ENCODE peak calls at places on chromosomes 1 and 21, in seven cellular contexts. E, G, D, C, R, V and U are unnamed samples.

GRCh38 chr1:94048413-94049164 is 72.4 kb downstream of the ABCA4 start:
- DNase-seq in E (peak; percentile 52), G (no peak), D (no peak), C (no peak), R (no peak), V (peak; percentile 30), U (peak; percentile 79)

GRCh38 chr1:164659621-164660414 is 100.8 kb downstream of the PBX1 start:
- DNase-seq in E (no peak), G (peak; percentile 53), D (peak; percentile 56), C (no peak), R (no peak), V (no peak), U (no peak)

GRCh38 chr1:89085781-89086180 is 20.8 kb upstream of the GBP1 start:
- DNase-seq in E (peak; percentile 12), G (peak; percentile 40), D (peak; percentile 27), C (no peak), R (no peak), V (no peak), U (peak; percentile 68)

GRCh38 chr1:15220825-15221431 is 26.1 kb upstream of the FHAD1 start:
- DNase-seq in E (no peak), G (peak; percentile 78), D (no peak), C (no peak), R (no peak), V (no peak), U (peak; percentile 45)

GRCh38 chr1:220680085-220680687 is 10.0 kb upstream of the C1orf115 start:
- DNase-seq in E (peak; percentile 20), G (no peak), D (peak; percentile 32), C (no peak), R (peak; percentile 43), V (peak; percentile 68), U (peak; percentile 56)

GRCh38 chr1:53365405-53366063 is 37.7 kb upstream of the LRP8 start:
- DNase-seq in E (no peak), G (no peak), D (no peak), C (no peak), R (peak; percentile 32), V (no peak), U (peak; percentile 79)

GRCh38 chr1:39852214-39852791 is 31.0 kb downstream of the TRIT1 start:
- DNase-seq in E (no peak), G (no peak), D (peak; percentile 36), C (no peak), R (no peak), V (no peak), U (peak; percentile 12)

GRCh38 chr1:247435026-247435770 is 19.2 kb downstream of the NLRP3 start:
- DNase-seq in E (no peak), G (no peak), D (no peak), C (no peak), R (no peak), V (no peak), U (no peak)

GRCh38 chr1:107964397-107965111 is 426 bp downstream of the VAV3 start:
- DNase-seq in E (peak; percentile 9), G (peak; percentile 19), D (peak; percentile 53), C (no peak), R (peak; percentile 38), V (peak; percentile 44), U (no peak)

GRCh38 chr1:164310166-164310565 is 248.8 kb upstream of the PBX1 start:
- DNase-seq in E (peak; percentile 78), G (no peak), D (no peak), C (no peak), R (no peak), V (no peak), U (no peak)

GRCh38 chr1:95323117-95323516 is 89.1 kb downstream of the RWDD3 start:
- DNase-seq in E (peak; percentile 24), G (no peak), D (no peak), C (no peak), R (no peak), V (peak; percentile 16), U (no peak)

GRCh38 chr21:16837319-16837718 is 675.5 kb upstream of the CXADR start:
- DNase-seq in E (peak; percentile 61), G (no peak), D (no peak), C (no peak), R (no peak), V (no peak), U (no peak)

GRCh38 chr1:202968895-202969295 is 1.8 kb upstream of the CYB5R1 start:
- DNase-seq in E (peak; percentile 56), G (peak; percentile 58), D (peak; percentile 48), C (no peak), R (peak; percentile 72), V (peak; percentile 77), U (peak; percentile 74)

GRCh38 chr1:154565876-154566275 is 1.7 kb upstream of the CHRNB2 start:
- DNase-seq in E (no peak), G (no peak), D (no peak), C (no peak), R (no peak), V (no peak), U (no peak)

GRCh38 chr1:38728176-38728908 is 131.2 kb downstream of the RRAGC start:
- DNase-seq in E (peak; percentile 93), G (peak; percentile 54), D (peak; percentile 7), C (no peak), R (peak; percentile 52), V (peak; percentile 8), U (peak; percentile 97)

GRCh38 chr1:117059334-117059677 is 820 bp upstream of the TTF2 start:
- DNase-seq in E (no peak), G (peak; percentile 84), D (peak; percentile 49), C (no peak), R (peak; percentile 80), V (no peak), U (no peak)

GRCh38 chr21:35360870-35361570 is 311.9 kb upstream of the RUNX1 start:
- DNase-seq in E (no peak), G (no peak), D (no peak), C (no peak), R (no peak), V (no peak), U (no peak)

GRCh38 chr1:244211559-244211944 is 160.5 kb downstream of the ZBTB18 start:
- DNase-seq in E (peak; percentile 75), G (peak; percentile 28), D (no peak), C (no peak), R (no peak), V (no peak), U (peak; percentile 87)

GRCh38 chr1:36738245-36738644 is 255.5 kb upstream of the CSF3R start:
- DNase-seq in E (no peak), G (no peak), D (no peak), C (no peak), R (no peak), V (no peak), U (no peak)
- H3K27ac ChIP-seq in E (no peak overlapping the region), G (no peak overlapping the region), D (no peak overlapping the region), C (no peak overlapping the region), R (no peak overlapping the region), V (no peak overlapping the region), U (no peak overlapping the region)

DNA sequence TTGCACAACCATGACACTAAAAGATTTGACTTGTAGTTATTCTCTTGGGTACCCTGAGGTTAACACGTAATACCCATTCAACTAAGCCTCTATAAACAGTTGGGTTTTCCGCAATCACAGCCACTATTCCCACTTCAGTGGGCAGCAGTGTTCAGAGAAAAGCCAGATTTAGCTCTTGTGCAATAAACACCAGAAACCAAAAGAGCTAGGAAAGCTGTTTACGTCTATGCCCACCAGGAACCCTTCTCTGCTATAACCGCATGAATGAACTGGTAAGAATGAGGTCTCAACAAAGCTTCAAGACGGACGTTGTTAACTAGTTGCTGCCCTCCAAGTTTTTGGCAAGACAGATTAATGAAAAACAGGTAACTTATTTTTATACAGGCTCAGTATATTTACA is 101.3 kb downstream of the SLC45A1 start:
- DNase-seq in E (no peak), G (no peak), D (no peak), C (no peak), R (no peak), V (peak; percentile 53), U (peak; percentile 72)
- H3K4me3 ChIP-seq in E (peak overlapping the region; percentile 91), G (no peak overlapping the region), D (no peak overlapping the region), C (peak overlapping the region; percentile 83), R (no peak overlapping the region), V (peak overlapping the region; percentile 26), U (no peak overlapping the region)

GRCh38 chr1:231691618-231692259 is 65.1 kb downstream of the DISC1 start:
- DNase-seq in E (peak; percentile 62), G (no peak), D (peak; percentile 21), C (no peak), R (no peak), V (peak; percentile 64), U (peak; percentile 71)
- TF ChIP-seq CTCF in E (peak; percentile 64), G (no peak), D (peak; percentile 71), C (peak; percentile 51), R (peak; percentile 35), V (peak; percentile 82), U (peak; percentile 95)

GRCh38 chr21:43987509-43987908 is 24.6 kb upstream of the TRAPPC10 start:
- DNase-seq in E (no peak), G (no peak), D (no peak), C (no peak), R (no peak), V (no peak), U (no peak)

GRCh38 chr21:43984905-43985689 is 27.0 kb upstream of the TRAPPC10 start:
- DNase-seq in E (peak; percentile 11), G (no peak), D (no peak), C (no peak), R (no peak), V (no peak), U (no peak)

GRCh38 chr21:43986544-43987451 is 25.3 kb upstream of the TRAPPC10 start:
- DNase-seq in E (no peak), G (no peak), D (no peak), C (no peak), R (no peak), V (no peak), U (no peak)

GRCh38 chr21:43983860-43984420 is 28.2 kb upstream of the TRAPPC10 start:
- DNase-seq in E (no peak), G (no peak), D (no peak), C (no peak), R (no peak), V (no peak), U (no peak)

DNA sequence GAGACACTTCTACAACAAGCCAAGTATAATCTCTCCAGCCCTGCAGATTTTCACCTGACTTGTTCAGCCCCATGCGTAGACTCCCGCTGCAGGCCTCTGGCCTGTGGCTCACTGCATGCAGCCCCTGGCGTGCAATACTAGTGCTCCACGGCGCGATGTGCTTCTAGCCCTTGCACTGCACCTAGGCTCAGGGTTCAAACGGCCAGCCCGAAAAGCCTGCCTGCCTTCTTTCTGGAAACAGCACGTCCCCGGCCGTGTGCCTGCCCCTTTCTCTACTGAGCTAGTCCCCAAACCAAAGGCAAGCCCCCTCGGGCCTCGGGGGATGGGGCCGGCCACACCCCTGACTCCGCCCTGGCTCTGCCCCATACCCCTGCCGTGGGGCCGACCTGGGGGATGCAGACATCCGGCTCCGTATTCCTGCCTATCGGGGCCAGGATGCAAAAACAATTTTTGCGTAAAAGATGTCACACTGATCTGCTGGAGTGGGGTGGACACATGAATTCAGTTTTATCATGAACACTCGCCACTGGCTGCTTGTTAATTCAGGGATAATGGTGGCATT is 26.3 kb upstream of the TRAPPC10 start:
- DNase-seq in E (no peak), G (no peak), D (no peak), C (no peak), R (no peak), V (peak; percentile 65), U (peak; percentile 7)
- H3K27ac ChIP-seq in E (no peak overlapping the region), G (no peak overlapping the region), D (no peak overlapping the region), C (no peak overlapping the region), R (no peak overlapping the region), V (no peak overlapping the region), U (no peak overlapping the region)